ENCODE peak calls at places on chromosomes 6 and 20, in four cellular contexts. J, L, Z and I are unnamed samples.

GRCh38 chr6:163405412-163406309 is 8.9 kb upstream of the QKI start:
- DNase-seq in J (no peak), L (no peak), Z (peak; percentile 53), I (no peak)

GRCh38 chr6:170128346-170128745 is 162.5 kb downstream of the DLL1 start:
- DNase-seq in J (no peak), L (no peak), Z (no peak), I (no peak)

GRCh38 chr6:39884696-39885095 is 49.6 kb downstream of the MOCS1 start:
- DNase-seq in J (no peak), L (peak; percentile 68), Z (no peak), I (no peak)

GRCh38 chr20:29079769-29080690 is 2177.4 kb upstream of the DEFB115 start:
- DNase-seq in J (peak; percentile 74), L (no peak), Z (no peak), I (no peak)

GRCh38 chr6:17710331-17710730 is 3.6 kb upstream of the NUP153 start:
- DNase-seq in J (no peak), L (no peak), Z (no peak), I (no peak)

GRCh38 chr20:23078994-23079364 is 7.1 kb downstream of the CD93 start:
- DNase-seq in J (no peak), L (no peak), Z (no peak), I (no peak)

GRCh38 chr6:3380344-3381232 is 76.3 kb downstream of the SLC22A23 start:
- DNase-seq in J (no peak), L (no peak), Z (no peak), I (no peak)

GRCh38 chr6:4860387-4860786 is 84.2 kb downstream of the CDYL start:
- DNase-seq in J (no peak), L (no peak), Z (no peak), I (no peak)

GRCh38 chr6:105363100-105363754 is 39.7 kb downstream of the PREP start:
- DNase-seq in J (no peak), L (peak; percentile 17), Z (no peak), I (no peak)

GRCh38 chr20:62636446-62636845 is 5.9 kb upstream of the SLCO4A1 start:
- DNase-seq in J (no peak), L (no peak), Z (no peak), I (no peak)

GRCh38 chr6:27608916-27609883 is 136.3 kb upstream of the ZNF184 start:
- DNase-seq in J (peak; percentile 68), L (peak; percentile 77), Z (no peak), I (no peak)

GRCh38 chr20:44609511-44610312 is 27.3 kb downstream of the PKIG start:
- DNase-seq in J (peak; percentile 91), L (peak; percentile 77), Z (peak; percentile 77), I (peak; percentile 93)

GRCh38 chr6:144095134-144096002 is at the start of gene SF3B5:
- DNase-seq in J (peak; percentile 95), L (peak; percentile 100), Z (peak; percentile 71), I (peak; percentile 98)

GRCh38 chr6:11969092-11969491 is 43.0 kb upstream of the HIVEP1 start:
- DNase-seq in J (no peak), L (peak; percentile 47), Z (no peak), I (no peak)

GRCh38 chr6:166934174-166934573 is 22.2 kb downstream of the RNASET2 start:
- DNase-seq in J (no peak), L (no peak), Z (no peak), I (no peak)

GRCh38 chr20:34580588-34580940 is 22.0 kb downstream of the MAP1LC3A start:
- DNase-seq in J (no peak), L (no peak), Z (no peak), I (no peak)

GRCh38 chr6:51814418-51814817 is 273.0 kb downstream of the PKHD1 start:
- DNase-seq in J (no peak), L (no peak), Z (no peak), I (no peak)

GRCh38 chr20:328596-329324 is 3.4 kb downstream of the SOX12 start:
- DNase-seq in J (no peak), L (no peak), Z (no peak), I (no peak)

GRCh38 chr20:24492031-24492607 is 22.7 kb downstream of the SYNDIG1 start:
- DNase-seq in J (no peak), L (no peak), Z (no peak), I (no peak)
- TF ChIP-seq CTCF in J (no peak), L (peak; percentile 25), Z (no peak), I (no peak)

GRCh38 chr20:56558968-56559367 is 25.9 kb downstream of the FAM209B start:
- DNase-seq in J (no peak), L (no peak), Z (no peak), I (no peak)

GRCh38 chr20:56552911-56553629 is 20.0 kb downstream of the FAM209B start:
- DNase-seq in J (no peak), L (no peak), Z (no peak), I (no peak)

GRCh38 chr20:56551571-56551970 is 18.5 kb downstream of the FAM209B start:
- DNase-seq in J (no peak), L (no peak), Z (no peak), I (no peak)

DNA sequence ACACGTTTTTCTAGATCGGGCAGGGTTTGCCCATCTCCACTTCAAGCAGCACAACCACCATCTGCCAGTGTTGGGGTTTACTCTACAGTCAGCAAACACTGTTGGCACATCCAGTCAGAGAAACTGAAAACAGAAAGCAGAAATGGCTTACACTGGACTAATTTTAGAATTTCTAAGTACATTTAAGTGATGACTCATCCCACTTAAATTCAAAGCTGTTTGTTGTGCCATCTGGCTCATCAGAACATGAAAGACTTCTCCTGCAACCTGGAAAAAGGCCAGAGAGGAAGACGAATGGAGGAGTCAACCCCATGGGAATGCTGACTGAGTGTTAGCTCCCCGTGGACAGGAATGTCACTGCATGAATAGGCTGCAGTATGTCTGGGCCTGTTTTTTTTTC is 21.8 kb downstream of the FAM209B start:
- DNase-seq in J (peak; percentile 77), L (peak; percentile 92), Z (no peak), I (peak; percentile 42)
- TF ChIP-seq CTCF in J (peak; percentile 45), L (peak; percentile 48), Z (no peak), I (no peak)

DNA sequence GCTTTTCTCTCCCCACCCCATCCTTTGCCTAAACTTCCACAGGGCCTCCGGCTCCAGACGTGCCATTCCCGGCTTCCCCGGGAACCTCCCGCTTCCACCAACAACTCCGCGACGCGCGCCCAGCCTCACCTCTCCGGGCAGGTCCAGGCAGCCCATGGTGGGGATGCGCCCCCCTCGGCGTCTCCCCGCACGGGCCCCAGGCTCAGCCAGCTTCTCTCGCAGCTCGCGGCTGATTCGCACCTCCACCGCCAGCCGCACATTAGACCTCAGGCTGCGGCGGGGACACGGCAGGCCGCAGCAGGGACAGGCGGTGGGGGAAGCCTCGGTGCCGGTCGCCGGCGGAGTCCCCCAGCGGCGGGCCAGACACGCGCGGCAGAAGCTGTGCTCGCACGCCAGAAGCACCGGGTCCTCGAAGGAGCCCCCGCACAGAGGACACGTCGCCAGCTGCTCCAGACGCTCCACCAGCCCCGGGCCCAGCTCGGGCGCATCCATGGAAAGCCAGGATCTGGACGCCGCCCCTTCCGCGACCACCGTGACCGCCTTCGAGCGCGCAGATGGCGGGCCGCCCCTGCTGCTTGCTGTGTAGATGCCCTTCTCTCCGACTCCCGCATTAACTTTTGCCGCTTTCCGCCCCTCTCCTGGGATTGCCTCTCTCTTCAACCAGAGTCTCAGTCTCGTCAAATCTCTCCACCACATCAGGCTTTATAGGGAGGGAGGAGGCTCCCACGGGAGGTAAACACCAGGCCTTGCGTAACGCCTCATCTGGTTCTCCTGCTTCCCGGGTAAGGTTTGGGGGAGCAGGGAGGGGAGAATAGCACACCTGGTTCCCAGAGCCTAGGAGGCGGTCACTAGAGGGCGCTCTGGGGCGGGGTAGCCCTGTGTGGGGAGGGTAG is at the start of gene RNF39:
- DNase-seq in J (no peak), L (no peak), Z (peak; percentile 55), I (no peak)
- TF ChIP-seq CTCF in J (peak; percentile 71), L (peak; percentile 57), Z (no peak), I (no peak)

DNA sequence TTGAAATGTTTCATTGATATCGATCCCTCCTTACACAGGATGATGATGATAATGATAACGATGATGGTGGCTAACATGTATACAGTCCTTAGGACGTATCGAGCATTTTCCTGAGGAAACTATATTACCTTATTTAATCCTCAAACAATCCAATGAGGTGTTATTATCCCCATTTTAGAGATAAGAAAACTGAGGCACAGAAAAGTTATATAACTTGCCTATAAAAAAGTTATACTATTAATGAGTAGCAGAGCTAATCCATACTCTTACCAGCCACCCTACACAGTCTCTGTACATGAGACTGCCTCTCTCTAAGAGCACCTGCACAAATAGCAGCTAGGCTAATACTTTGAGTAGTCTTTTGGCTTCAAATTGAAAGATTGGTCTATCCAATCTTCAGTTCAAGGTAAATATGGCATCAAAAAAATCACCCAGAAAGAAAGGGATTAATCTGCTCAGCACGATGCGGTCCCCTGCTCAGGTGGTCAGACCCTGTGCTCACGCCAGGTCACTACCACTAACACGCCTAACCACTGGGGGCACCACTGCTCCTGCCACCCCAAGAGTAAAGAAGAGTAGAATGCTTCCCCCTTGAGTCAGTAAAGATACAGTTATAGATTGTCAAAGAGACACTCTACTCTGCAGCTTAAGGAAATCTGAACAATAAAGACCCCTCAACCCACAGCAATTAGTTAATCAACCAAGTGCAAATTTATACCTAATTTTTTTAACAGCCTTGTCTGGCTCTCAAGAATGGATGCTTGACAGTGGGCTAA is 15.0 kb downstream of the GABBR1 start:
- DNase-seq in J (no peak), L (no peak), Z (no peak), I (no peak)
- TF ChIP-seq CTCF in J (no peak), L (peak; percentile 51), Z (peak; percentile 38), I (no peak)

GRCh38 chr6:112331306-112331705 is 15.8 kb upstream of the RFPL4B start:
- DNase-seq in J (no peak), L (no peak), Z (no peak), I (no peak)
- TF ChIP-seq CTCF in J (no peak), L (no peak), Z (no peak), I (no peak)

DNA sequence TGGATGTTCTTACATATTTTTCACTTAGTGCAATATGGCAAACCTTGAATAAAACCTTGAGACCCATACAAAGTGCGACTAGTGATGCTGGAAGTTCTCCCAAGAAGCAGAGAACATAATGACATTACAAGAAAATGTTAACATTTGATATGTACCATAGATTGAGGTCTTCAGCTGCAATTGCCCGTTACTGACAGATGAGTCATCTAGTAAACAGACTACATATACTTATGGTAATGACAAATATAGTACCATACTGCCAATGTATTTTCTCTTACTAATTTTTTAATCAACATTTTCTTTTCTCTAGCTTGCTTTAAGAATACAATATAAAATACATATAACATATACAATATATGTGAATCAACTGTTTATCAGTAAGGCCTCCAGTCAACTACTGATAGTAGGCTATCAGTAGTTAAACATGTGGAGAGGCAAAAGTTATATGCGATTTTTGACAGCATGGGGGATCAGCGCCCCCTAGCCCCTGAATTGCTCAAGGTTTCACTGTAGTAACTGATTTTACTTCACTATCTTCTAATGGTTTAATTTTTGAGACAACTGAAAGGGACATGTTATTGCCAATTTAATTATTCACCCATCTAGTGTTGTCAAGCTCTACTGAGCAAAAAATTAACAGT is 166.7 kb upstream of the ADGRB3 start:
- DNase-seq in J (no peak), L (no peak), Z (no peak), I (no peak)
- TF ChIP-seq CTCF in J (peak; percentile 32), L (peak; percentile 65), Z (no peak), I (no peak)

GRCh38 chr20:58829531-58829941 is 21.2 kb downstream of the GNAS-AS1 start:
- DNase-seq in J (no peak), L (no peak), Z (no peak), I (no peak)
- TF ChIP-seq CTCF in J (no peak), L (no peak), Z (no peak), I (no peak)